ENCODE peak calls at places on chromosomes 1 and 21, in five cellular contexts. Q, C, V, K and X are unnamed samples.
A peak's percentile ranks its signal among the peaks of the same experiment; 100 is the strongest.

GRCh38 chr1:172002725-172003345 is 161.5 kb downstream of the DNM3 start:
- DNase-seq in Q (peak; percentile 13), C (peak; percentile 37), V (peak; percentile 28), K (peak; percentile 39), X (no peak)

GRCh38 chr1:74693473-74693872 is 19.9 kb upstream of the ERICH3 start:
- DNase-seq in Q (no peak), C (peak; percentile 14), V (no peak), K (no peak), X (no peak)

GRCh38 chr1:155278689-155279160 is 1.5 kb downstream of the HCN3 start:
- DNase-seq in Q (no peak), C (no peak), V (no peak), K (no peak), X (no peak)

GRCh38 chr1:154765970-154766369 is 104.1 kb downstream of the KCNN3 start:
- DNase-seq in Q (no peak), C (peak; percentile 35), V (no peak), K (peak; percentile 38), X (no peak)

GRCh38 chr1:219236933-219237610 is 63.4 kb downstream of the LYPLAL1 start:
- DNase-seq in Q (no peak), C (peak; percentile 24), V (no peak), K (no peak), X (no peak)

GRCh38 chr1:216903389-216903754 is 180.1 kb upstream of the ESRRG start:
- DNase-seq in Q (no peak), C (no peak), V (no peak), K (no peak), X (no peak)

GRCh38 chr21:37047079-37047478 is 25.8 kb downstream of the PIGP start:
- DNase-seq in Q (no peak), C (no peak), V (no peak), K (no peak), X (no peak)

GRCh38 chr1:46784666-46785065 is 14.2 kb upstream of the CYP4B1 start:
- DNase-seq in Q (no peak), C (no peak), V (no peak), K (no peak), X (no peak)

GRCh38 chr1:201461783-201462441 is 7.1 kb downstream of the PHLDA3 start:
- DNase-seq in Q (peak; percentile 89), C (peak; percentile 56), V (no peak), K (peak; percentile 68), X (no peak)

GRCh38 chr1:168257397-168257796 is 23.3 kb upstream of the TBX19 start:
- DNase-seq in Q (no peak), C (no peak), V (no peak), K (no peak), X (no peak)

GRCh38 chr1:168259567-168259966 is 21.1 kb upstream of the TBX19 start:
- DNase-seq in Q (no peak), C (no peak), V (no peak), K (no peak), X (no peak)

GRCh38 chr1:168261390-168261789 is 19.3 kb upstream of the TBX19 start:
- DNase-seq in Q (no peak), C (no peak), V (no peak), K (no peak), X (no peak)

GRCh38 chr1:168263130-168263529 is 17.5 kb upstream of the TBX19 start:
- DNase-seq in Q (no peak), C (no peak), V (no peak), K (no peak), X (no peak)

GRCh38 chr1:168260393-168260792 is 20.3 kb upstream of the TBX19 start:
- DNase-seq in Q (no peak), C (no peak), V (no peak), K (no peak), X (no peak)
- TF ChIP-seq SRF in Q (no peak), C (no peak), V (no peak), K (no peak), X (no peak)

DNA sequence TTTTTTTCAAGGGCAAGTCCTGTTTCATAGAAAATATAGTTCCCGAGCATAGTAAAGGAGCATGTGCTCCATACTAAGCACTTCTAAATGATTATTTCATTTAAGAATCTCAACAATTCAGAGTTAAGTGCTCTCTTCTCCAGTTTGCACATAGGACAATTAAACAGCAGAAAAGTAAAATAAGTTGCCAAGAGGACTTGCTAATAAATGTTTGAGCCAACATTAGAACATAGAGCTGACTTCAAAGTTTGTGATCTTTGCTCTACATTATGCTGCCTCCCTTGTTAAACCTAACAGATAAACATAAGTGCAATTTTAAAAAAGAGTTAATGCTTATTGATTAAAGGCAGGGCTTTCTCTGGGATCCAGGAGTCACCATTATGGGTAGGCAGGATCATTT is 23.8 kb upstream of the RAP1A start:
- DNase-seq in Q (no peak), C (no peak), V (no peak), K (no peak), X (no peak)
- TF ChIP-seq SRF in Q (no peak), C (no peak), V (no peak), K (no peak), X (no peak)

GRCh38 chr1:84907095-84907827 is 14.3 kb upstream of the LPAR3 start:
- DNase-seq in Q (no peak), C (no peak), V (no peak), K (no peak), X (no peak)
- TF ChIP-seq SRF in Q (no peak), C (no peak), V (no peak), K (no peak), X (no peak)

GRCh38 chr1:15186846-15187151 is 33.3 kb downstream of the TMEM51 start:
- DNase-seq in Q (no peak), C (no peak), V (no peak), K (no peak), X (peak; percentile 72)

GRCh38 chr1:15188678-15189077 is 35.1 kb downstream of the TMEM51 start:
- DNase-seq in Q (no peak), C (no peak), V (no peak), K (no peak), X (no peak)

GRCh38 chr1:15188145-15188544 is 34.6 kb downstream of the TMEM51 start:
- DNase-seq in Q (no peak), C (no peak), V (no peak), K (no peak), X (no peak)

GRCh38 chr1:15186073-15186845 is 32.7 kb downstream of the TMEM51 start:
- DNase-seq in Q (no peak), C (no peak), V (no peak), K (no peak), X (no peak)

GRCh38 chr1:15187175-15187810 is 33.7 kb downstream of the TMEM51 start:
- DNase-seq in Q (no peak), C (no peak), V (no peak), K (no peak), X (no peak)
- TF ChIP-seq SRF in Q (no peak), C (no peak), V (no peak), K (no peak), X (no peak)

GRCh38 chr1:90728656-90729257 is 11.7 kb upstream of the BARHL2 start:
- DNase-seq in Q (no peak), C (no peak), V (no peak), K (no peak), X (no peak)
- TF ChIP-seq SRF in Q (no peak), C (no peak), V (no peak), K (no peak), X (no peak)

GRCh38 chr21:33125981-33126380 is 56.0 kb downstream of the OLIG1 start:
- DNase-seq in Q (no peak), C (no peak), V (no peak), K (no peak), X (no peak)

GRCh38 chr21:33122507-33122906 is 52.6 kb downstream of the OLIG1 start:
- DNase-seq in Q (no peak), C (no peak), V (no peak), K (no peak), X (no peak)

GRCh38 chr21:33124879-33125278 is 54.9 kb downstream of the OLIG1 start:
- DNase-seq in Q (no peak), C (no peak), V (no peak), K (no peak), X (no peak)

GRCh38 chr21:33123396-33124120 is 53.6 kb downstream of the OLIG1 start:
- DNase-seq in Q (no peak), C (peak; percentile 43), V (no peak), K (no peak), X (no peak)

DNA sequence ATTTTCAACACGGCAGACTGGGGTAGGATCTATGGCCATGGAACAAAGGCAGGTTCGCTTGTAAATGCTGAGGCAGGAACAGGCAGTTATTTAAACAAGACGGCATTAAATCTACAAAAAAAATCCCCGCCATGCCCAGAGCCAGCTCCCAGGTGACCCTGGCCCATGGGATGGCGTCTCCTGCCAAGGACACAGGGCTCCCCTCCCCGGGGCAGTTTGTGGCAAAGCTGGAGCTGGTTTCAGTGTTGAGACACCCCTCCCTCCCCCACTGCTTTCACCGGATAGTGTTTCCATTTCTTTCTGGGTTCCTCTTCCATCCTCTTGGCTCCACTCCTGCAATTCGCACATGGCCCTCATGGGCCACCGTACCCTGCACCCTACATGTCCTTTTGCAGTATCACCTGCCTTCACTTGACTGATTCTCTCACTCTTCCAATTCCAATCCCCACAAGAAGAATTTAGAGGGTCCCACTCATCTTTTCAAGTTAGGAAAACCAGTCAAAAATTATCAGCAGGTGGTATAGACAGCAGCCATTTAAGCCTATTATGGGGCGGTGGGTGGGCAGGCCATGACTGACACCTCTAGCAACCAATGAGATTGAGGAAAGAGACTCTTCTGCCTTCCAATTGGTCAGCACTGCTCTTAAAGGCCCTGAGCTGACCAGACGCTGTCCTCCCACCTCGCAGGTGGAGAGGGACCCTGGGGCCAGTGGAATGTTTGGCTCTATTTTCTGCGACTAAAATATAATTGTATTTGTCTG is 52.0 kb downstream of the OLIG1 start:
- DNase-seq in Q (peak; percentile 97), C (no peak), V (no peak), K (peak; percentile 72), X (no peak)
- TF ChIP-seq SRF in Q (no peak), C (no peak), V (no peak), K (no peak), X (no peak)

GRCh38 chr21:45384656-45385548 is 20.1 kb upstream of the COL18A1 start:
- DNase-seq in Q (no peak), C (no peak), V (no peak), K (no peak), X (no peak)
- TF ChIP-seq SRF in Q (no peak), C (no peak), V (no peak), K (no peak), X (no peak)